ENCODE peak calls at places on chromosome 20, in four cellular contexts. C is small intestine, K is Karpas-422, S is IMR-90. R is an unnamed sample.

GRCh38 chr20:5919634-5920544 is 30.4 kb downstream of the TRMT6 start:
- DNase-seq in S (no peak), C (no peak), K (no peak), R (no peak)

GRCh38 chr20:4195499-4195898 is 180.1 kb upstream of the RNF24 start:
- DNase-seq in S (peak; percentile 18), K (no peak), C (peak; percentile 34), R (no peak)

GRCh38 chr20:12411246-12411940 is 493.7 kb downstream of the BTBD3 start:
- DNase-seq in S (no peak), K (no peak), C (no peak), R (no peak)

GRCh38 chr20:25353754-25354705 is 36.6 kb downstream of the ABHD12 start:
- DNase-seq in K (no peak), C (no peak), S (no peak), R (no peak)

GRCh38 chr20:19973920-19974620 is 43.1 kb upstream of the NAA20 start:
- DNase-seq in S (peak; percentile 81), K (no peak), C (no peak), R (peak; percentile 60)

GRCh38 chr20:40393161-40393560 is 295.9 kb downstream of the MAFB start:
- DNase-seq in C (peak; percentile 40), S (no peak), K (no peak), R (no peak)

GRCh38 chr20:20412750-20413149 is 44.8 kb downstream of the INSM1 start:
- DNase-seq in C (no peak), K (no peak), S (no peak), R (no peak)

GRCh38 chr20:18443841-18444240 is 23.0 kb downstream of the DZANK1 start:
- DNase-seq in S (peak; percentile 19), K (no peak), C (no peak), R (no peak)

GRCh38 chr20:38673731-38674177 is 50.5 kb upstream of the SLC32A1 start:
- DNase-seq in C (no peak), K (no peak), S (no peak), R (no peak)

GRCh38 chr20:56924316-56924975 is 295.3 kb downstream of the TFAP2C start:
- DNase-seq in C (no peak), K (no peak), S (no peak), R (no peak)

GRCh38 chr20:17571967-17572638 is 2.2 kb downstream of the DSTN start:
- DNase-seq in K (no peak), C (peak; percentile 31), S (no peak), R (no peak)

GRCh38 chr20:44637490-44638372 is 13.8 kb downstream of the ADA start:
- DNase-seq in K (no peak), C (no peak), S (no peak), R (no peak)

GRCh38 chr20:760751-761417 is 7.4 kb downstream of the SLC52A3 start:
- DNase-seq in C (no peak), K (peak; percentile 83), S (no peak), R (no peak)

GRCh38 chr20:50415516-50416268 is 94.5 kb upstream of the PTPN1 start:
- DNase-seq in K (no peak), C (peak; percentile 95), S (peak; percentile 87), R (peak; percentile 99)

GRCh38 chr20:7003598-7003997 is 236.1 kb downstream of the BMP2 start:
- DNase-seq in C (no peak), K (no peak), S (no peak), R (no peak)

GRCh38 chr20:37651932-37652331 is 41.9 kb upstream of the CTNNBL1 start:
- DNase-seq in C (peak; percentile 23), K (peak; percentile 90), S (no peak), R (no peak)

GRCh38 chr20:2698912-2699311 is 6.3 kb downstream of the EBF4 start:
- DNase-seq in C (no peak), S (no peak), K (no peak), R (no peak)

GRCh38 chr20:59735917-59736316 is 131.6 kb downstream of the PHACTR3 start:
- DNase-seq in C (no peak), S (no peak), K (no peak), R (no peak)

GRCh38 chr20:3710027-3710426 is 2.4 kb downstream of the SIGLEC1 start:
- DNase-seq in C (no peak), K (no peak), S (no peak), R (no peak)

GRCh38 chr20:56855693-56856092 is 226.6 kb downstream of the TFAP2C start:
- DNase-seq in C (no peak), S (no peak), K (no peak), R (no peak)

GRCh38 chr20:42204261-42204660 is 586.1 kb upstream of the CHD6 start:
- DNase-seq in K (peak; percentile 70), S (no peak), C (no peak), R (no peak)

GRCh38 chr20:20604357-20604756 is 108.1 kb downstream of the RALGAPA2 start:
- DNase-seq in K (no peak), S (no peak), C (no peak), R (no peak)

GRCh38 chr20:53606364-53606985 is 12.8 kb upstream of the ZNF217 start:
- DNase-seq in C (no peak), S (peak; percentile 82), K (no peak), R (no peak)

GRCh38 chr20:53609501-53610445 is 16.1 kb upstream of the ZNF217 start:
- DNase-seq in K (no peak), S (peak; percentile 63), C (peak; percentile 35), R (no peak)

GRCh38 chr20:53608071-53608455 is 14.4 kb upstream of the ZNF217 start:
- DNase-seq in S (no peak), C (no peak), K (no peak), R (no peak)

GRCh38 chr20:53611449-53611894 is 17.8 kb upstream of the ZNF217 start:
- DNase-seq in S (peak; percentile 99), K (no peak), C (no peak), R (no peak)

GRCh38 chr20:53608456-53609413 is 15.1 kb upstream of the ZNF217 start:
- DNase-seq in C (peak; percentile 26), K (no peak), S (no peak), R (no peak)
- H3K27ac ChIP-seq in C (no peak overlapping the region), K (no peak overlapping the region), S (peak overlapping the region; percentile 32), R (no peak overlapping the region)

DNA sequence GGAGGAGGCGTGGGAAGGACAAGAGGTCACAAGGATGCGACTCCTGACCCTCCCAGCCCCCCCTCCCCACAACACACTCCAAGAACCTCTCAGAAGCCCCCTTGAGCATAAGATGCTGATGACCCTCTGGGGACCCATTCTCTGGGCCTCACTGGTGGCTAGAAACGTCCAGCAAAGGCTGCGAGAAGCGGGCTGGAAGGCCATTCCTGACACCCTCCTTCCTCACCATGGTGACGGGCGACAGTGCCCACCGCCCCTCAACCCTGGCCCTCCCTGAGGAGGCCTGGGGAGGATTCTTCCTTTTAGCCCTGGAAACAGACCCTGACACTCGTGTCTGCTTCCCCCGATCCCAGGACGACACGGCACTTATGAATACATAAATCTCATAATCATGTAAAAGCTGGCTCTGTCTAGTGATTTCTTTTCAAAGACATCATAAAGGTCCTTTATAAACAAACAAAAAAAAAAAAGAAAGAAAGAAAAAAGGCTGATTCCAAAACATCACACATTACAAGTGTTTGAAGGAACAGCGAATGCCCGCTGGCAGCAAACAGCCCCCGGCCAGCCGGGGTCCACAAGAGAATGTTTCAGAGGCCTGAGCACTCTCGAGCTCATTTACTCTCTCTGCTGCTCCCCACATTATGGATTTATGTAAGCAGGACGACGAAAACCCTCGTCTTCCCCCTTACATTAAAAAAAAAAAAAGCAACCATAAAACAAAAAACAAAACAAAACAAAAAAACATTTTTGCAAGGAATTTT is 40.7 kb downstream of the PREX1 start:
- DNase-seq in S (no peak), C (no peak), K (no peak), R (no peak)
- H3K4me1 ChIP-seq in S (peaks cover 2% of the 10 kb centered on the region), C (no peaks in the 10 kb centered on the region), K (peaks cover 8% of the 10 kb centered on the region), R (peaks cover 66% of the 10 kb centered on the region)

DNA sequence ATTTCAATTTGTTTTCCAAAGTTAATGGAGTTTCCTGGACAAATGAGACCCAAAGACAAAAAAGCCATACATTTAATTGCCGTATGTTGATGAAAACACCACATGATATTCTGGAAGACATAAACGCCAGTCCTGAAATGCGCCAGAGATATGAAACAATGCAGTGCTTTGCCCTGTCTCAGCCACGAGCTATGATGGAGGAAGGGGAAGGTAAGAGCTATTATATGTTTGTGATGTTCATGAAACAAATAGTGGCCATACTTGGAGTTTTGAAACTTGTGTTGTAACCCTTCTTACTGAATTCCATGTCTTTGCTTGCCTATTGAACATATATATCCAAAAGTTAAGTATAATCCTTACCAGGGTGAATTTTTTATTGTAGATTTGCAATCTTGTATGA is 125.9 kb downstream of the NCOA3 start:
- DNase-seq in S (no peak), K (no peak), C (no peak), R (no peak)
- H3K36me3 ChIP-seq in S (peaks cover 11% of the 10 kb centered on the region), K (peaks cover 28% of the 10 kb centered on the region), C (peaks cover 11% of the 10 kb centered on the region), R (peaks cover 17% of the 10 kb centered on the region)

GRCh38 chr20:33798444-33798843 is 12.7 kb upstream of the CHMP4B start:
- DNase-seq in S (no peak), C (peak; percentile 70), K (no peak), R (no peak)

GRCh38 chr20:33808388-33808787 is 2.8 kb upstream of the CHMP4B start:
- DNase-seq in K (no peak), C (no peak), S (no peak), R (no peak)

DNA sequence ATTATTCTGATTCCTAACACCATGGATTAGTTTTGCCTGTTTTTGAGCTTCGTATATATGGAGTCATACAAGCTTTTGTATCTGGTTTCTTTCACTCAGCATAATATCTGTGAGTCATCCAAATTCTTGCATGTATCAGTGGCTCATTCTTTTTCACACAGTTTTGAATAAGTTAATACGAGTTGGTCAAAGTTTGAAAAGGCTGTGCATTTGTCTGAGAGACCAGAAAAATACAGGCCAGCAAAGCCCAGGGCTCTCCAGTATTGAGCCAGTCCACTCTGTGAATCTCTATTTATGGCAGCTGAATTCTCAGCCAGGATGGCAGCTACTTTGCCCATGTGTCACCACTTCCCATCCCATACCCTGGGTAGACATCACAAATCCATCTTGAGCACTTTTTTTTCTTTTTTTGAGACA is 7.2 kb upstream of the CHMP4B start:
- DNase-seq in C (no peak), K (no peak), S (peak; percentile 83), R (no peak)
- H3K27ac ChIP-seq in C (no peak overlapping the region), K (no peak overlapping the region), S (peak overlapping the region; percentile 59), R (peak overlapping the region; percentile 58)

DNA sequence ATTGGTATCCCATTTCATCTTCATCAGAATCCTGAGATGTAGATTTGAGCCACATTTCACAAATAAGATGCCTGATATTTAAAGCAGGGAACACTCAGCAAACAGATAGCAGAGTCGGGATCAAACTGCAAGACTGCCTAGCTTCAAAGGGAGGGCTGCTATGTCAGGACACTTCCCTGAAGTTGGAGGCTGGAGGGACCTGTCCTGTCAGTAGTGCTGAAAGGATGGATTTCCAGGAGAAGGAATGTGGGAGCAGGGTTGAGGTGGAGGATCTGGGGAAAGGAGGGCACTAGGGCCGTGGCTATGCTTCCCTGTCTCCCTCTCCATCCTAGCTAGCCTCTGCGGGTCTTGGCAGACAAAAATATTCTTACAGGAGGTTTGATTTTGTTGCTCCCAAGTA is 32.2 kb downstream of the COX4I2 start:
- DNase-seq in S (peak; percentile 20), K (no peak), C (no peak), R (no peak)
- H3K4me1 ChIP-seq in S (peaks cover 19% of the 10 kb centered on the region), K (peaks cover 22% of the 10 kb centered on the region), C (peaks cover 10% of the 10 kb centered on the region), R (peaks cover 81% of the 10 kb centered on the region)

GRCh38 chr20:63662813-63663189 is 4.7 kb downstream of the RTEL1 start:
- DNase-seq in S (no peak), K (no peak), C (no peak), R (no peak)

GRCh38 chr20:63664143-63664851 is 6.2 kb downstream of the RTEL1 start:
- DNase-seq in S (no peak), K (no peak), C (no peak), R (no peak)

GRCh38 chr20:63665708-63666107 is 7.6 kb downstream of the RTEL1 start:
- DNase-seq in K (no peak), C (no peak), S (no peak), R (no peak)

GRCh38 chr20:63663332-63664066 is 5.4 kb downstream of the RTEL1 start:
- DNase-seq in K (no peak), S (no peak), C (no peak), R (no peak)

GRCh38 chr20:63664861-63665594 is 6.9 kb downstream of the RTEL1 start:
- DNase-seq in S (no peak), C (no peak), K (no peak), R (no peak)
- H3K36me3 ChIP-seq in S (peaks cover 61% of the 10 kb centered on the region), C (peaks cover 12% of the 10 kb centered on the region), K (peaks cover 7% of the 10 kb centered on the region), R (peaks cover 40% of the 10 kb centered on the region)